ENCODE peak calls at places on chromosomes 3 and 15, in four cellular contexts. One of them, this sample, is unnamed.

GRCh38 chr3:159950156-159950898 is 38.3 kb upstream of the IL12A start:
- DNase-seq in breast epithelium: no peak
- DNase-seq in tibial artery: no peak
- DNase-seq in Jurkat, Clone E6-1: no peak
- DNase-seq in this sample: no peak

GRCh38 chr15:68576253-68577236 is 2.2 kb upstream of the CORO2B start:
- DNase-seq in tibial artery: no peak
- DNase-seq in breast epithelium: no peak
- DNase-seq in Jurkat, Clone E6-1: no peak
- DNase-seq in this sample: no peak

GRCh38 chr3:141268791-141269190 is 37.2 kb downstream of the PXYLP1 start:
- DNase-seq in breast epithelium: no peak
- DNase-seq in tibial artery: no peak
- DNase-seq in Jurkat, Clone E6-1: no peak
- DNase-seq in this sample: no peak

GRCh38 chr3:43857361-43858051 is 166.8 kb downstream of the ABHD5 start:
- DNase-seq in tibial artery: no peak
- DNase-seq in Jurkat, Clone E6-1: no peak
- DNase-seq in breast epithelium: no peak
- DNase-seq in this sample: no peak

GRCh38 chr15:57320543-57321220 is 55.6 kb upstream of the CGNL1 start:
- DNase-seq in tibial artery: peak
- DNase-seq in breast epithelium: no peak
- DNase-seq in Jurkat, Clone E6-1: no peak
- DNase-seq in this sample: peak

GRCh38 chr3:179482857-179483256 is 31.6 kb upstream of the GNB4 start:
- DNase-seq in breast epithelium: no peak
- DNase-seq in Jurkat, Clone E6-1: no peak
- DNase-seq in tibial artery: no peak
- DNase-seq in this sample: no peak

GRCh38 chr3:44976002-44976815 is at the start of the genes EXOSC7 and ZDHHC3:
- DNase-seq in tibial artery: peak
- DNase-seq in Jurkat, Clone E6-1: peak
- DNase-seq in breast epithelium: peak
- DNase-seq in this sample: peak

GRCh38 chr3:190673157-190673556 is 159.3 kb downstream of the IL1RAP start:
- DNase-seq in tibial artery: no peak
- DNase-seq in Jurkat, Clone E6-1: no peak
- DNase-seq in breast epithelium: no peak
- DNase-seq in this sample: peak

GRCh38 chr3:52406791-52407510 is 38.0 kb downstream of the SEMA3G start:
- DNase-seq in tibial artery: no peak
- DNase-seq in Jurkat, Clone E6-1: no peak
- DNase-seq in breast epithelium: no peak
- DNase-seq in this sample: no peak

GRCh38 chr3:11953350-11953749 is 50.8 kb upstream of the SYN2 start:
- DNase-seq in tibial artery: no peak
- DNase-seq in Jurkat, Clone E6-1: no peak
- DNase-seq in breast epithelium: no peak
- DNase-seq in this sample: no peak

GRCh38 chr3:192819001-192819569 is 91.7 kb upstream of the FGF12 start:
- DNase-seq in breast epithelium: no peak
- DNase-seq in tibial artery: no peak
- DNase-seq in Jurkat, Clone E6-1: no peak
- DNase-seq in this sample: peak

GRCh38 chr15:84804005-84804803 is 13.0 kb upstream of the ALPK3 start:
- DNase-seq in breast epithelium: no peak
- DNase-seq in Jurkat, Clone E6-1: no peak
- DNase-seq in tibial artery: no peak
- DNase-seq in this sample: no peak

GRCh38 chr15:24899367-24899766 is 55.4 kb upstream of the SNRPN start:
- DNase-seq in tibial artery: no peak
- DNase-seq in Jurkat, Clone E6-1: no peak
- DNase-seq in breast epithelium: no peak
- DNase-seq in this sample: peak

GRCh38 chr15:74253276-74253921 is 17.3 kb downstream of the CCDC33 start:
- DNase-seq in Jurkat, Clone E6-1: no peak
- DNase-seq in breast epithelium: no peak
- DNase-seq in tibial artery: no peak
- DNase-seq in this sample: no peak

GRCh38 chr3:190339130-190339529 is 16.9 kb upstream of the CLDN1 start:
- DNase-seq in breast epithelium: no peak
- DNase-seq in Jurkat, Clone E6-1: no peak
- DNase-seq in tibial artery: no peak
- DNase-seq in this sample: no peak

GRCh38 chr15:29208352-29208751 is 61.3 kb downstream of the NSMCE3 start:
- DNase-seq in tibial artery: no peak
- DNase-seq in Jurkat, Clone E6-1: peak
- DNase-seq in breast epithelium: no peak
- DNase-seq in this sample: no peak

GRCh38 chr15:82315519-82316246 is 33.6 kb downstream of the GOLGA6L10 start:
- DNase-seq in Jurkat, Clone E6-1: no peak
- DNase-seq in tibial artery: no peak
- DNase-seq in breast epithelium: no peak
- DNase-seq in this sample: no peak

GRCh38 chr15:78492841-78493240 is 14.5 kb upstream of the HYKK start:
- DNase-seq in breast epithelium: no peak
- DNase-seq in Jurkat, Clone E6-1: no peak
- DNase-seq in tibial artery: no peak
- DNase-seq in this sample: no peak

This sample was measured in astrocyte of the hippocampus.